ENCODE peak calls at places on chromosomes 2 and 18, in four cellular contexts. One of them, this sample, is unnamed.
A peak's percentile ranks its signal among the peaks of the same experiment; 100 is the strongest.

GRCh38 chr2:240997856-240998705 is at the start of gene SNED1:
- DNase-seq in NCI-H460: peak; percentile 69
- DNase-seq in nephron progenitor cell: peak; percentile 95
- DNase-seq in body of pancreas: peak; percentile 91
- DNase-seq in this sample: peak; percentile 84

GRCh38 chr2:119423041-119423440 is 8.6 kb upstream of the TMEM37 start:
- DNase-seq in body of pancreas: no peak
- DNase-seq in NCI-H460: no peak
- DNase-seq in nephron progenitor cell: no peak
- DNase-seq in this sample: no peak

GRCh38 chr2:171652411-171652775 is 34.9 kb upstream of the DYNC1I2 start:
- DNase-seq in nephron progenitor cell: no peak
- DNase-seq in body of pancreas: no peak
- DNase-seq in NCI-H460: no peak
- DNase-seq in this sample: peak; percentile 47

GRCh38 chr18:13276530-13277520 is 58.3 kb downstream of the LDLRAD4 start:
- DNase-seq in body of pancreas: no peak
- DNase-seq in nephron progenitor cell: no peak
- DNase-seq in NCI-H460: no peak
- DNase-seq in this sample: no peak

GRCh38 chr2:156702520-156702919 is 266.3 kb downstream of the GPD2 start:
- DNase-seq in nephron progenitor cell: no peak
- DNase-seq in body of pancreas: no peak
- DNase-seq in NCI-H460: no peak
- DNase-seq in this sample: no peak

GRCh38 chr18:29377346-29377745 is 1200.4 kb upstream of the CDH2 start:
- DNase-seq in nephron progenitor cell: no peak
- DNase-seq in body of pancreas: no peak
- DNase-seq in NCI-H460: no peak
- DNase-seq in this sample: no peak

GRCh38 chr18:50649821-50650220 is 89.9 kb downstream of the MAPK4 start:
- DNase-seq in body of pancreas: peak; percentile 29
- DNase-seq in NCI-H460: no peak
- DNase-seq in nephron progenitor cell: no peak
- DNase-seq in this sample: no peak

GRCh38 chr2:176774768-176775453 is 437.7 kb upstream of the HNRNPA3 start:
- DNase-seq in NCI-H460: no peak
- DNase-seq in nephron progenitor cell: no peak
- DNase-seq in body of pancreas: no peak
- DNase-seq in this sample: no peak

GRCh38 chr2:219469186-219469724 is 29.4 kb upstream of the GMPPA start:
- DNase-seq in NCI-H460: peak; percentile 22
- DNase-seq in body of pancreas: no peak
- DNase-seq in nephron progenitor cell: no peak
- DNase-seq in this sample: peak; percentile 91